ENCODE peak calls at places on chromosomes 7 and 10, in eight cellular contexts. E is natural killer cell, C is AG10803, K is right atrium auricular region, U is A549, Q is fibroblast of lung, N is progenitor cell of endocrine pancreas, G is right lobe of liver. Y is an unnamed sample.

GRCh38 chr10:115706482-115707076 is 566.4 kb downstream of the GFRA1 start:
- DNase-seq in E (no peak), C (peak; percentile 39), K (no peak), U (no peak), Q (peak; percentile 20), N (no peak), G (no peak), Y (no peak)

GRCh38 chr10:124212702-124213101 is 119.3 kb upstream of the CHST15 start:
- DNase-seq in E (no peak), C (no peak), K (peak; percentile 58), U (no peak), Q (no peak), N (no peak), G (no peak), Y (no peak)

GRCh38 chr7:111424768-111425167 is 137.5 kb downstream of the IMMP2L start:
- DNase-seq in E (no peak), C (peak; percentile 88), K (no peak), U (no peak), Q (peak; percentile 70), N (no peak), G (no peak), Y (no peak)

GRCh38 chr10:113285291-113285690 is 267.6 kb upstream of the HABP2 start:
- DNase-seq in E (no peak), C (peak; percentile 47), K (no peak), U (no peak), Q (no peak), N (no peak), G (no peak), Y (no peak)

GRCh38 chr7:136549756-136550155 is 318.7 kb upstream of the CHRM2 start:
- DNase-seq in E (no peak), C (no peak), K (no peak), U (no peak), Q (peak; percentile 10), N (no peak), G (no peak), Y (no peak)

GRCh38 chr10:19701427-19702052 is 114.7 kb upstream of the PLXDC2 start:
- DNase-seq in E (no peak), C (no peak), K (no peak), U (no peak), Q (no peak), N (no peak), G (no peak), Y (no peak)

GRCh38 chr7:121053219-121053618 is 64.7 kb downstream of the CPED1 start:
- DNase-seq in E (no peak), C (no peak), K (no peak), U (no peak), Q (no peak), N (no peak), G (no peak), Y (no peak)

GRCh38 chr7:3710531-3710930 is 409.5 kb downstream of the SDK1 start:
- DNase-seq in E (no peak), C (no peak), K (no peak), U (no peak), Q (peak; percentile 17), N (no peak), G (no peak), Y (no peak)

GRCh38 chr7:151808296-151809155 is 68.4 kb downstream of the PRKAG2 start:
- DNase-seq in E (no peak), C (no peak), K (no peak), U (peak; percentile 87), Q (peak; percentile 30), N (no peak), G (peak; percentile 83), Y (no peak)

GRCh38 chr10:97332586-97333350 is 1.8 kb downstream of the FRAT2 start:
- DNase-seq in E (no peak), C (peak; percentile 86), K (no peak), U (no peak), Q (peak; percentile 77), N (no peak), G (peak; percentile 73), Y (no peak)

GRCh38 chr10:125337510-125337909 is 177.1 kb upstream of the CTBP2 start:
- DNase-seq in E (no peak), C (no peak), K (no peak), U (no peak), Q (no peak), N (no peak), G (no peak), Y (no peak)
- TF ChIP-seq CTCF in E (no peak), C (no peak), K (no peak), U (no peak), Q (no peak), N (no peak), G (no peak), Y (no peak)

DNA sequence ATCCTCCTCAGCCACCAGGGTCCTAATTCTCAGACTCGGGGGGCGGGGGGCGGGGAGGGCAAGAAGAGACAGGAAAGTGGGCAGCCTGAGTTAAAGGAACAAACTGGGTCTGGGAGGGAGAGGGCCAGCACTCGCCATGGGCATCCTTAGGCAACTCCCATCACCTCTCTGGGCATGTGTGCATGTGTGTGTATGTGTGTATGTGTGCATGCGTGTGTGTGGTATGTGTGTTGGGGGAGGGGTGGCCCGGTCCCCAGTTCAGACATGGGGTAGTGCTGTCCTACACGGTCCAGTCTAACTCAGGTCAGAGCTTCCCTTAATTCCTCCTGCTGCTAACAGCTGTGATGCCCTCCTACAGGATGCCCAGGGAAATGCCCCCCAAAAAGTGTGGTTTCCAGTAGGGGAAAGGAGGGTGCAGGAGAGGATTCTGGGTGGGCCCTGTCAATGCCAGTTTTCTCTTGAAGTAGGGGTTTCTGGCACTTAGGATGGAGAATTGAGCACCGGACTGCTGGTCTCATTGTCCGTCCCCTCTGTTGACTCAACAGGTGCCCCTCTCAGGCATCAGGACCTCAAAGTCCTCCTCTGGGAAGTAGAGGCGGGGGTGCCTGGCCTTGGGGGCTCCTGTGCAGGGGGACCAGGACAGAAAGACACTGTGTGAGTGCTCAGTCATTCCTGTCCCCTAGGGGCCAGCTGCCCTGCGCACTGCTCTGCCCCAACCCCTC is 15.1 kb upstream of the ZMIZ1 start:
- DNase-seq in E (no peak), C (no peak), K (no peak), U (no peak), Q (no peak), N (no peak), G (peak; percentile 19), Y (no peak)
- TF ChIP-seq CTCF in E (no peak), C (no peak), K (no peak), U (no peak), Q (no peak), N (no peak), G (no peak), Y (no peak)

DNA sequence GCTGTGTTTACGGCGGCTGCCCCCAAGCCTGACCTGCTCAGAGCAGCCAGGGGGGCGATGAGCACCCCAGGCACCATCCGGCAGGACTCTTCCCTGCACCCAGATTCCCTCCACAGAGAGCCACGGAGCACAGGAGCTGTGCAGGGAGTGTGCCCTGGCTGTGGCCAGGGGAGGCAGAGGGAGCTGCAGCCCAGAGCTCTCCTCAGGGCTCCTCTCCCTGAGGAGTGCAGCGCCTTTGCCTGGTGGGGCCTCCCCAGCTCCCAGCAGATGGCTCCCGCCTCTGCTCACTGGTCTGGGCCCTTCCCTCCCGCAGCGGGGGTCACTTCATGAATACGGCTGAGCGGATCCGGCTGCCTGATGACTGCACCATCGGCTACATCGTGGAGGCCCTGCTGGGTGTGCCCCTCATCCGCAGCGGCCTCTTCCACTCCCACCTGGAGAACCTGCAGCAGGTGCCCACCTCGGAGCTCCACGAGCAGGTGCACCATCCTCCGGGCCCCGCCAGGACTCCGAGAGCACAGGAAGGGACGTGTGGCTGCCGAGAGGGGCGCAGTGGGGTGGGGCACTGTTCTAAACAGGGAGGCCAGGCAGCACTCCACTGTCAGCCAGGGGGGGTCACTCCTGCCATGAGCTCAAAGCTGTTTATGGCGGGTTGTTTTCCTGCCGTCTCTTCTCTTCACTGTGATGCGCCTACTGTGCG is 6.5 kb downstream of the LFNG start:
- DNase-seq in E (no peak), C (no peak), K (no peak), U (no peak), Q (no peak), N (no peak), G (peak; percentile 56), Y (no peak)
- TF ChIP-seq CTCF in E (no peak), C (no peak), K (no peak), U (no peak), Q (no peak), N (no peak), G (no peak), Y (no peak)

DNA sequence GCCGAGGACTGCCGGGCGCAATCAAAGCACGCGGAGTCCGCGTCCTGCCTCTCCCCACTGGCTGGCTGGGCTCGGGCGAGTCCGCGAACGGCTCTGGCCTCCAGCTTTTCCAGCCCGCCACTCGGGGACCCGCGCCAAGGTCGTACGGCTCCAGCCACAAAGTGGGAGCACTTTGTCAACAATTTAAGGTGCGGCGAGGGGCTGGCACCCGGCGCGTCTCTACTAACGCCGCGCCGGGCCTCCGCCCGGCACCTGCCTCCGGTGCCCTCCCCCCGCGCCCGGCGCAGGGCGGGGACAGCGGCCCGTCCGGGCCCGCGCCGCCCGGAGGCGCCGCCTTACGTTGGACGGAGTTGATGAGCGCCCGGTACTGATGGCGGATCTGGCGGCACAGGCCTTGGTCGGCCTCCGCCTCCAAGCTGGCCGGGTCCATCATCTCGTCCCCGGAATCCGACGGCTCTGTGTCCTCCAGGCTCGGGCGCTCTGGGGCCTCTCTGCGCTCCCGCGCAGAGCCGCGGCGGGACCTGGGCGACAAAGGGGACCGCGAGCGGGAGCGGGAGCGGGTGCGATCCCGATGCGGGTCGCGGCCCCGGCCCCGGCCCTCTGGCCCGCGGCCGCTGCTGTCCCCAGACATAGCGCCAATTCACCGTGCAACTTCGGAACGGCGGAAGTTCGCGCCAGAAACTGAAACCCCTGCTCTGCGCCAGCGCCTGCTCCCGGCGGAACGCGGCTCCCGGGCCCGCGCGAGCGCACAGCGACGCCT is at the start of gene NSMCE4A:
- DNase-seq in E (peak; percentile 56), C (peak; percentile 69), K (peak; percentile 72), U (peak; percentile 90), Q (peak; percentile 76), N (peak; percentile 71), G (peak; percentile 86), Y (peak; percentile 91)
- TF ChIP-seq CTCF in E (no peak), C (no peak), K (peak; percentile 93), U (peak; percentile 75), Q (peak; percentile 34), N (peak; percentile 72), G (no peak), Y (no peak)

Y was measured in GM10248.